ENCODE peak calls at places on chromosomes 6 and 20, in ten cellular contexts. E is Caki2; P is endothelial cell; Z is kidney epithelial cell; L is neural crest cell; D is activated CD4-positive, alpha-beta T cell treated with anti-CD3 and anti-CD28 coated beads, Interleukin-2, amount 50 U/mL, for 48 hours; W is ELR; H is T follicular helper cell; J is psoas muscle; F is aorta. I is an unnamed sample.

GRCh38 chr6:7107578-7108195 is at the start of gene RREB1:
- DNase-seq in E (no peak), P (peak), Z (no peak), L (peak), D (peak), W (peak), H (peak), J (peak), F (peak), I (peak)

GRCh38 chr6:144362042-144363018 is 77.2 kb downstream of the UTRN start:
- DNase-seq in E (peak), P (no peak), Z (no peak), L (no peak), D (no peak), W (no peak), H (no peak), J (no peak), F (no peak), I (peak)

GRCh38 chr6:26401987-26402658 is at the start of gene BTN3A1:
- DNase-seq in E (peak), P (peak), Z (no peak), L (peak), D (peak), W (peak), H (peak), J (peak), F (peak), I (peak)

GRCh38 chr6:15023448-15023847 is 222.4 kb upstream of the JARID2 start:
- DNase-seq in E (no peak), P (no peak), Z (no peak), L (no peak), D (peak), W (no peak), H (no peak), J (no peak), F (no peak), I (no peak)

GRCh38 chr20:11901127-11901526 is 16.6 kb upstream of the BTBD3 start:
- DNase-seq in E (peak), P (no peak), Z (peak), L (no peak), D (no peak), W (peak), H (no peak), J (no peak), F (no peak), I (no peak)

GRCh38 chr6:150139533-150139932 is 3.3 kb upstream of the PPP1R14C start:
- DNase-seq in E (no peak), P (no peak), Z (no peak), L (no peak), D (no peak), W (no peak), H (no peak), J (no peak), F (no peak), I (no peak)

GRCh38 chr6:80457044-80457933 is 350.8 kb downstream of the BCKDHB start:
- DNase-seq in E (peak), P (no peak), Z (peak), L (no peak), D (no peak), W (peak), H (no peak), J (peak), F (peak), I (peak)

GRCh38 chr6:63610944-63611343 is 24.7 kb upstream of the PHF3 start:
- DNase-seq in E (no peak), P (no peak), Z (no peak), L (no peak), D (no peak), W (no peak), H (no peak), J (no peak), F (no peak), I (no peak)

GRCh38 chr20:31839782-31840487 is 5.5 kb downstream of the FOXS1 start:
- DNase-seq in E (no peak), P (no peak), Z (no peak), L (no peak), D (no peak), W (peak), H (no peak), J (no peak), F (no peak), I (no peak)

GRCh38 chr6:85641916-85642773 is 541 bp downstream of the SYNCRIP start:
- DNase-seq in E (peak), P (peak), Z (no peak), L (peak), D (peak), W (peak), H (peak), J (peak), F (peak), I (peak)

GRCh38 chr6:47094351-47094925 is 52.3 kb upstream of the ADGRF1 start:
- DNase-seq in E (no peak), P (no peak), Z (no peak), L (no peak), D (no peak), W (peak), H (no peak), J (no peak), F (no peak), I (no peak)

GRCh38 chr20:39070484-39071231 is 108.5 kb downstream of the DHX35 start:
- DNase-seq in E (no peak), P (no peak), Z (no peak), L (no peak), D (no peak), W (peak), H (no peak), J (no peak), F (no peak), I (no peak)

GRCh38 chr6:109381007-109381746 is 1.1 kb downstream of the CD164 start:
- DNase-seq in E (peak), P (no peak), Z (no peak), L (no peak), D (no peak), W (peak), H (no peak), J (no peak), F (no peak), I (no peak)

GRCh38 chr6:3892613-3893012 is 43.4 kb downstream of the FAM50B start:
- DNase-seq in E (no peak), P (no peak), Z (no peak), L (no peak), D (no peak), W (no peak), H (no peak), J (no peak), F (no peak), I (peak)

GRCh38 chr6:43997342-43997677 is 129.9 kb downstream of the MRPL14 start:
- DNase-seq in E (no peak), P (no peak), Z (no peak), L (no peak), D (no peak), W (no peak), H (no peak), J (no peak), F (no peak), I (peak)

GRCh38 chr6:89483111-89483720 is 50.3 kb downstream of the ANKRD6 start:
- DNase-seq in E (no peak), P (no peak), Z (no peak), L (peak), D (no peak), W (no peak), H (no peak), J (peak), F (peak), I (no peak)

GRCh38 chr6:166507380-166507779 is 79.1 kb downstream of the RAMACL start:
- DNase-seq in E (no peak), P (no peak), Z (no peak), L (no peak), D (no peak), W (no peak), H (no peak), J (no peak), F (no peak), I (no peak)

GRCh38 chr6:118620202-118620601 is 31.2 kb downstream of the CEP85L start:
- DNase-seq in E (no peak), P (no peak), Z (no peak), L (no peak), D (no peak), W (no peak), H (no peak), J (no peak), F (no peak), I (no peak)

I was measured in uterus.